ENCODE peak calls at places on chromosomes 12 and 14, in eight cellular contexts. V, A, W, O, P, X, H and Z are unnamed samples.

GRCh38 chr12:44709166-44709565 is 166.9 kb downstream of the NELL2 start:
- DNase-seq in V (no peak), A (no peak), W (no peak), O (no peak), P (no peak), X (no peak), H (peak; percentile 5), Z (no peak)

GRCh38 chr12:84561362-84561761 is 351.2 kb downstream of the SLC6A15 start:
- DNase-seq in V (no peak), A (no peak), W (peak; percentile 64), O (no peak), P (no peak), X (no peak), H (no peak), Z (no peak)

GRCh38 chr14:53432378-53432802 is 279.3 kb upstream of the DDHD1 start:
- DNase-seq in V (no peak), A (peak; percentile 66), W (peak; percentile 73), O (no peak), P (peak; percentile 48), X (no peak), H (peak; percentile 57), Z (no peak)

GRCh38 chr14:101354726-101355125 is 206.6 kb upstream of the DIO3 start:
- DNase-seq in V (no peak), A (no peak), W (peak; percentile 29), O (no peak), P (no peak), X (no peak), H (no peak), Z (peak; percentile 45)

GRCh38 chr14:65168840-65169239 is 66.5 kb upstream of the MAX start:
- DNase-seq in V (no peak), A (no peak), W (peak; percentile 72), O (no peak), P (no peak), X (no peak), H (peak; percentile 73), Z (no peak)

GRCh38 chr12:68178774-68179439 is 19.4 kb upstream of the IFNG start:
- DNase-seq in V (no peak), A (no peak), W (no peak), O (no peak), P (no peak), X (no peak), H (peak; percentile 15), Z (no peak)

GRCh38 chr14:60189923-60190840 is 25.0 kb upstream of the DHRS7 start:
- DNase-seq in V (no peak), A (no peak), W (peak; percentile 25), O (no peak), P (no peak), X (no peak), H (no peak), Z (no peak)

GRCh38 chr12:71214511-71215285 is 56.9 kb upstream of the TSPAN8 start:
- DNase-seq in V (no peak), A (peak; percentile 14), W (no peak), O (no peak), P (no peak), X (no peak), H (no peak), Z (no peak)

GRCh38 chr12:22283006-22283506 is 51.5 kb downstream of the ST8SIA1 start:
- DNase-seq in V (no peak), A (no peak), W (peak; percentile 91), O (no peak), P (no peak), X (no peak), H (peak; percentile 72), Z (no peak)

GRCh38 chr14:104228221-104228620 is 89.8 kb downstream of the KIF26A start:
- DNase-seq in V (no peak), A (no peak), W (no peak), O (no peak), P (no peak), X (no peak), H (no peak), Z (no peak)

GRCh38 chr12:40770781-40771180 is 78.5 kb downstream of the CNTN1 start:
- DNase-seq in V (no peak), A (no peak), W (no peak), O (no peak), P (no peak), X (no peak), H (no peak), Z (no peak)

GRCh38 chr12:40775681-40776080 is 83.4 kb downstream of the CNTN1 start:
- DNase-seq in V (no peak), A (no peak), W (no peak), O (no peak), P (no peak), X (no peak), H (peak; percentile 75), Z (no peak)

GRCh38 chr12:40768125-40768864 is 76.1 kb downstream of the CNTN1 start:
- DNase-seq in V (no peak), A (no peak), W (no peak), O (no peak), P (no peak), X (no peak), H (no peak), Z (no peak)

GRCh38 chr12:40769846-40770245 is 77.6 kb downstream of the CNTN1 start:
- DNase-seq in V (no peak), A (no peak), W (no peak), O (no peak), P (no peak), X (no peak), H (no peak), Z (no peak)
- TF ChIP-seq CTCF in V (no peak), A (no peak), W (no peak), O (no peak), P (no peak), X (no peak), H (no peak), Z (no peak)

GRCh38 chr14:49767473-49768300 is at the start of gene KLHDC2:
- DNase-seq in V (peak; percentile 69), A (peak; percentile 94), W (peak; percentile 87), O (peak; percentile 94), P (peak; percentile 87), X (peak; percentile 89), H (peak; percentile 67), Z (peak; percentile 82)
- TF ChIP-seq CTCF in V (peak; percentile 45), A (peak; percentile 24), W (no peak), O (peak; percentile 11), P (no peak), X (peak; percentile 67), H (peak; percentile 7), Z (no peak)

DNA sequence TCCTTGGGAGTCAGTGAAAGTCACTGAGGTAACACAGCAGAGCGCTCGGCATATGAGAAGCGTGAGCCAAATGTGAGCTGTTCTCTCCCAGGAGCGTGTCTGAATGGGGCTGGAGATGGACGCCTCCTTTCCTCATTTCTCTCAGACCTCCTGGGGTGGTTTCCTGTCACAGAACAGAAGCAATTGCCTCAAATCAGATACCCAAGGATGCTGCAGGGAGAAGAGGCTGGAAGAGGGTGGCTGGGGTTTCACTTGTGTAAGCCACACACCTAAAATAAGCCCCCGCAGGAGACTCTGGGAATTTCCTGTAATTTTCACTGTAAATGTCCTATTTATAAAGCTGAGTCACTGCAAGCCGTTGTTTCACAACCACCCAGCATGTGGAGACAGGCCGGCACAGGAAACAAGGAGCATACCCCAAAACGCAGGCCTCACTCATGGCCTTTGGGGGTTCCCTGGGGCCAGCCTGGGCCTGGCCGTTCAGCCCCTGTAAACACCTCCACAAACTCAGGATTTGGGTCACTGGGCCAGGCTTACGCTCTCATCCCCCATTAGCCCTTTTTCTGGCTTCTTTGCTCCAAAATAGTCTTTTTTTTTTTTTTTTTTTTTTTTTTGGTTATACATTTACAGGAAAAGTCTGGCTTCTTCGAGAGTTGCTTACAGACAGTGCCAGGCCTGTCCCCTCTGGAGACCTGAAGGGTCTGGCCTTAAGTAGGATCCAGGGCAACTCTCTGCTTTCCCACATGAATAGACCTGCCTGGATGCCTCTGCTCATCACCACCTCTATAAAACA is 55.3 kb downstream of the VCPKMT start:
- DNase-seq in V (no peak), A (no peak), W (peak; percentile 92), O (peak; percentile 83), P (no peak), X (peak; percentile 67), H (peak; percentile 96), Z (peak; percentile 76)
- TF ChIP-seq CTCF in V (no peak), A (peak; percentile 28), W (peak; percentile 12), O (peak; percentile 44), P (no peak), X (peak; percentile 12), H (no peak), Z (no peak)

GRCh38 chr12:53098354-53098981 is 1.0 kb downstream of the IGFBP6 start:
- DNase-seq in V (no peak), A (no peak), W (peak; percentile 83), O (peak; percentile 85), P (no peak), X (peak; percentile 58), H (peak; percentile 79), Z (peak; percentile 90)

GRCh38 chr12:53097207-53097563 is 282 bp upstream of the IGFBP6 start:
- DNase-seq in V (no peak), A (no peak), W (peak; percentile 55), O (no peak), P (no peak), X (no peak), H (no peak), Z (peak; percentile 87)

GRCh38 chr12:53098982-53099651 is 1.6 kb downstream of the IGFBP6 start:
- DNase-seq in V (peak; percentile 80), A (peak; percentile 89), W (peak; percentile 98), O (peak; percentile 96), P (peak; percentile 90), X (peak; percentile 94), H (peak; percentile 80), Z (peak; percentile 92)

GRCh38 chr12:53096761-53097160 is 706 bp upstream of the IGFBP6 start:
- DNase-seq in V (no peak), A (no peak), W (no peak), O (peak; percentile 67), P (no peak), X (no peak), H (no peak), Z (peak; percentile 82)

DNA sequence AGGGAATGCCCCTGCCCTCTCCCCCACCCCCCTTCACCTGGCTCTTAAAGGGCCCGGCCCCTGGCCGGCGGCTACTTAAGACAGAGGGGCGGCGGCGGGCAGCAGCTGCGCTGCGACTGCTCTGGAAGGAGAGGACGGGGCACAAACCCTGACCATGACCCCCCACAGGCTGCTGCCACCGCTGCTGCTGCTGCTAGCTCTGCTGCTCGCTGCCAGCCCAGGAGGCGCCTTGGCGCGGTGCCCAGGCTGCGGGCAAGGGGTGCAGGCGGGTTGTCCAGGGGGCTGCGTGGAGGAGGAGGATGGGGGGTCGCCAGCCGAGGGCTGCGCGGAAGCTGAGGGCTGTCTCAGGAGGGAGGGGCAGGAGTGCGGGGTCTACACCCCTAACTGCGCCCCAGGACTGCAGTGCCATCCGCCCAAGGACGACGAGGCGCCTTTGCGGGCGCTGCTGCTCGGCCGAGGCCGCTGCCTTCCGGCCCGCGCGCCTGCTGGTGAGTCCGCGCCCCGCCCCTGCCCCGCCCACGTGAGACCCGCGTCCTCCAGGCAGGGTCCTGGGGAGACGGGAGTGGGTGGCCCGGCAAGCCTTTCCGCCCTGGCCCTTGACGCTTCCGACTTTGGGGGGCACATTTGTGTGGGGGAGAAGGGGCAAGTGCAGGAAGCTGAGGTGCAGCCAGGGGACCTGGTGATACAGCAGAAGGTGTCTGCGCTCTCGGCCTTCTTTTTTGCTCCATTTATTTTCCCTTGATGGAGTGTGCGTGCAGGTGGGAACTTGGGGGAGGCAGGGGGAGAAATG is at the start of gene IGFBP6:
- DNase-seq in V (peak; percentile 45), A (peak; percentile 69), W (peak; percentile 45), O (peak; percentile 87), P (peak; percentile 81), X (peak; percentile 62), H (peak; percentile 29), Z (peak; percentile 91)
- TF ChIP-seq CTCF in V (no peak), A (no peak), W (no peak), O (peak; percentile 28), P (no peak), X (peak; percentile 25), H (no peak), Z (no peak)

GRCh38 chr12:126558219-126558618 is 1493.0 kb downstream of the AACS start:
- DNase-seq in V (no peak), A (no peak), W (no peak), O (no peak), P (no peak), X (no peak), H (no peak), Z (no peak)
- TF ChIP-seq CTCF in V (no peak), A (no peak), W (no peak), O (no peak), P (no peak), X (no peak), H (no peak), Z (no peak)